ENCODE peak calls at places on chromosome 21, in six cellular contexts. G is HL-60, M is HepG2, Y is K562, K is SK-N-SH, R is GM12878. O is an unnamed sample.

GRCh38 chr21:37548521-37548981 is 182.0 kb downstream of the DYRK1A start:
- DNase-seq in R (no peak), Y (peak), K (no peak), G (no peak), M (no peak), O (no peak)

GRCh38 chr21:44449473-44450363 is 5.6 kb upstream of the LRRC3 start:
- DNase-seq in M (no peak), G (no peak), K (peak), Y (no peak), R (no peak), O (no peak)

GRCh38 chr21:38266732-38267131 is 9.9 kb downstream of the KCNJ15 start:
- DNase-seq in M (no peak), R (no peak), K (no peak), Y (no peak), G (no peak), O (no peak)

GRCh38 chr21:46168238-46168637 is 12.9 kb upstream of the FTCD start:
- DNase-seq in K (no peak), G (no peak), M (no peak), R (no peak), Y (no peak), O (peak)

GRCh38 chr21:32717851-32718316 is 9.9 kb downstream of the SYNJ1 start:
- DNase-seq in R (no peak), M (no peak), Y (no peak), G (peak), K (no peak), O (no peak)

GRCh38 chr21:46424062-46424591 is 34.6 kb upstream of the DIP2A start:
- DNase-seq in M (no peak), K (no peak), Y (no peak), R (no peak), G (no peak), O (no peak)

GRCh38 chr21:40841524-40842196 is 5.3 kb downstream of the DSCAM start:
- DNase-seq in G (no peak), K (peak), M (peak), Y (peak), R (no peak), O (peak)

GRCh38 chr21:44842721-44843445 is 25.0 kb upstream of the SUMO3 start:
- DNase-seq in K (no peak), G (no peak), Y (no peak), R (no peak), M (no peak), O (no peak)

GRCh38 chr21:39523930-39524329 is 72.2 kb downstream of the SH3BGR start:
- DNase-seq in K (peak), M (no peak), R (no peak), G (no peak), Y (no peak), O (no peak)

GRCh38 chr21:39400173-39400572 is 45.4 kb downstream of the LCA5L start:
- DNase-seq in M (no peak), Y (no peak), K (no peak), R (no peak), G (no peak), O (no peak)

GRCh38 chr21:31872452-31873274 is at the start of gene HUNK:
- DNase-seq in G (no peak), K (peak), R (no peak), Y (no peak), M (peak), O (no peak)

GRCh38 chr21:44869860-44870747 is 3.4 kb downstream of the PTTG1IP start:
- DNase-seq in G (no peak), Y (peak), K (no peak), M (peak), R (no peak), O (no peak)

GRCh38 chr21:46066843-46067331 is 31.0 kb upstream of the COL6A2 start:
- DNase-seq in K (no peak), R (no peak), M (no peak), Y (no peak), G (no peak), O (no peak)

GRCh38 chr21:46226920-46227599 is 1.5 kb downstream of the LSS start:
- DNase-seq in G (no peak), R (peak), Y (peak), K (no peak), M (no peak), O (no peak)

GRCh38 chr21:45973475-45974072 is 8.0 kb upstream of the COL6A1 start:
- DNase-seq in G (no peak), M (peak), Y (peak), K (peak), R (no peak), O (no peak)

GRCh38 chr21:38798481-38798882 is 7.2 kb upstream of the ETS2 start:
- DNase-seq in K (peak), G (no peak), Y (peak), R (no peak), M (no peak), O (no peak)

DNA sequence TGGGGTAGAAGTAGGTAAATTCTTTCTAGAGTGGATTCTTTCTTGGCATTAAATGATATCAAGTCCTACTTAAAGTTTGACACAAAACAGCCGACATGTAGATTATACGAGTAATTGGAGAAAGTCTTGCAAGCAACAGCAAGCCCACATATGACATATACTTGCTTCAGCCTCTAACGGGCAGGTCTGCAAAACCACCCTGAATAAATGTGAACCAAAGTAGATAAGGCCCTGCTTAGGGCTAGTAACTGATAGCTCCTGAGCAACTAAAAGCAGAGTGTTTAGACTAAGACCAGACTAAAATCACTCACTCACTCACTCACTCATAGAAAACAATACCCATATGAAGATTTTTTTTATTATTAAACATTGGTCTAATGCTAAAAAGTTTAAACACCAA is 203.1 kb downstream of the LTN1 start:
- DNase-seq in K (peak), M (no peak), G (no peak), R (no peak), Y (peak), O (no peak)
- TF ChIP-seq GABPA in K (no peak), M (no peak), G (no peak), R (no peak), Y (no peak), O (no peak)

GRCh38 chr21:42537106-42537742 is 23.6 kb downstream of the SLC37A1 start:
- DNase-seq in G (no peak), M (no peak), R (no peak), Y (peak), K (no peak), O (no peak)
- TF ChIP-seq GABPA in G (no peak), M (no peak), R (no peak), Y (no peak), K (no peak), O (no peak)

DNA sequence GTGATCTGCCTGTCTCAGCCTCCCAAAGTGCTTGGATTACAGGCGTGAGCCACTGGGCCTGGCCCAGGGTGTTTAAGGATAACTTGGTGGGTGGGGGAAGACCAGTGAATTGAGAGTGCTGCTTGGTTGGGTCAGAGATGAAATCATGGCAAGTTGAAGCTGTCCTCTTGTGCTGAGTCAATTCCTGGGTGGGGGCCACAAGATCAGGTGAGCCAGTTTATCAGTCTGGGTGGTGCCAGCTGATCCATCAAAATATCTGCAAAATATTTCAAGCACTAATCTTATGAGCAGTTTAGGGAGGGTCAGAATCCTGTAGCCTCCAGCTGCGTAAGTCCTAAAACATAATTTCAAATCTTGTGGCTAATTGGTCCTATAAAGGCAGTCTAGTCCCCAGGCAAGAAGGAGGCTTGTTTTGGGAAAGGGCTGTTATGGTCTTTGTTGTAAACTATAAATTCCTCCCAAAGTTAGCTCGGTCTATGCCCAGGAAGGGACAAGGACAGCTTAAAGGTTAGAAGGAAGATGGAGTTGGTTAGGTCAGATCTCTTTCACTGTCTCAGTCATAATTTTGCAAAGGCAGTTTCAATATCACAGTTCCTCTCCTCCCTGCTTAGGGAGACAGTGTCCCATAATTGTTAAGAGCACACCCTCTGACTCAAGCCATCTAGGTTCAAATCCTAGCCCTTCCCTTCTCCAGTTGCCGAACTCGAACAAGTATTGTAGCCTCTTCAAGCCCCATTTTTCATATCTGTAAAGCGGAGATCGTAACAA is 66.8 kb upstream of the BACH1 start:
- DNase-seq in M (no peak), G (no peak), K (no peak), Y (no peak), R (no peak), O (no peak)
- TF ChIP-seq GABPA in M (no peak), G (no peak), K (no peak), Y (no peak), R (no peak), O (no peak)

DNA sequence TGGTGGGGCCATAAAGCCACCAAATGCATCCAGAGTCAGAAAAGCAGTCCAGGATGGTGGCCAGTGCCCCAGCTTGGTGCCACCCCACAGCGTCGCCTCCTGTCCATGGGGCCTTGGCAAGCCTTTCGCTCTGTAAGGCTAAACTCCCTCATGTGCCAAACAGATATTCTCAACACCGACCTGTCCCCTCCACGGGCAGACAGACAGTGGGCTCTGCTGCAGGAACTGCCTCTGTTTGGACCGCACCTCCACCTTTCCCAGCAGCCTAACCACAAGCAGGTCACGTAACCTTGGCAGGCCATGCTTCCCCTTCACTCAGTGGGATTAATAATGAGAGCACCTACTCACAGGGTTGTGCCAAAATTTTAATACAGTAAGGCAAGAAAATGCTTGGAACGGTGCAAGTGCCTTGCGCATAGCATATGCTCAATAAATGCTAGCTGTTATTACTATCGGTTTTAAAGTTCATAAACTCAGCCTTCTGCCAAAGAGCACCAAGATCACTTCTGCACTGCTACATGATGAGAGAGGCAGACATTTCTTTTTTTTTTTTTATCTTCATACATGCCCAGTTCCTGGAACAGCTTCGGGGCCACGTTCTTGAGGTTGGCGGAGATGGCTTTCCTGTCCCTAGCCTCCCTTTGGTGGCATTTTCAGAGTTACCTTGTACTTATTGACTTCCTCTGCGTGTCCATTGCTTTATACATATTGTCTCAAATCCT is 11.6 kb downstream of the RUNX1 start:
- DNase-seq in Y (no peak), K (no peak), R (no peak), G (no peak), M (no peak), O (no peak)
- TF ChIP-seq GABPA in Y (no peak), K (no peak), R (no peak), G (no peak), M (no peak), O (no peak)

GRCh38 chr21:17427157-17427556 is 85.7 kb upstream of the CXADR start:
- DNase-seq in Y (no peak), K (no peak), M (no peak), R (no peak), G (no peak), O (no peak)
- TF ChIP-seq GABPA in Y (no peak), K (no peak), M (no peak), R (no peak), G (no peak), O (no peak)